ENCODE peak calls at places on chromosomes 12 and 14, in five cellular contexts. H is HepG2, W is Panc1, L is A549, B is HCT116. T is an unnamed sample.
A peak's percentile ranks its signal among the peaks of the same experiment; 100 is the strongest.

GRCh38 chr14:77892890-77893484 is 93.1 kb downstream of the ADCK1 start:
- DNase-seq in H (no peak), W (no peak), L (no peak), B (no peak), T (no peak)

GRCh38 chr12:106227641-106228319 is 20.0 kb downstream of the CKAP4 start:
- DNase-seq in H (peak; percentile 47), W (no peak), L (peak; percentile 48), B (no peak), T (peak; percentile 34)

GRCh38 chr12:42958271-42958674 is 368.7 kb upstream of the PRICKLE1 start:
- DNase-seq in H (no peak), W (no peak), L (no peak), B (no peak), T (no peak)

GRCh38 chr14:34582117-34582680 is 42.7 kb upstream of the EAPP start:
- DNase-seq in H (no peak), W (no peak), L (no peak), B (no peak), T (no peak)

GRCh38 chr12:22410497-22410896 is 76.0 kb upstream of the ST8SIA1 start:
- DNase-seq in H (no peak), W (no peak), L (no peak), B (peak; percentile 3), T (no peak)

GRCh38 chr14:105581551-105582341 is 55.4 kb downstream of the TMEM121 start:
- DNase-seq in H (no peak), W (no peak), L (no peak), B (no peak), T (no peak)

GRCh38 chr14:104093366-104094055 is 8.0 kb downstream of the ASPG start:
- DNase-seq in H (no peak), W (no peak), L (no peak), B (no peak), T (no peak)

GRCh38 chr14:61973981-61974380 is 211.8 kb downstream of the SNAPC1 start:
- DNase-seq in H (no peak), W (no peak), L (no peak), B (no peak), T (no peak)

GRCh38 chr14:21408152-21408551 is 24.3 kb upstream of the SUPT16H start:
- DNase-seq in H (no peak), W (no peak), L (peak; percentile 20), B (no peak), T (no peak)

GRCh38 chr12:106357549-106358409 is at the start of gene POLR3B:
- DNase-seq in H (peak; percentile 84), W (peak; percentile 79), L (peak; percentile 98), B (peak; percentile 93), T (peak; percentile 95)

GRCh38 chr14:21711360-21711961 is 37.8 kb upstream of the OR4E1 start:
- DNase-seq in H (peak; percentile 66), W (peak; percentile 36), L (peak; percentile 62), B (peak; percentile 26), T (peak; percentile 29)

GRCh38 chr12:132827763-132828703 is 636 bp downstream of the GOLGA3 start:
- DNase-seq in H (peak; percentile 28), W (no peak), L (peak; percentile 65), B (no peak), T (peak; percentile 49)

GRCh38 chr14:28515571-28515970 is 251.0 kb upstream of the FOXG1 start:
- DNase-seq in H (no peak), W (no peak), L (no peak), B (no peak), T (no peak)

GRCh38 chr14:99268776-99269510 is 3.1 kb downstream of the BCL11B start:
- DNase-seq in H (no peak), W (no peak), L (no peak), B (no peak), T (no peak)

GRCh38 chr14:35809597-35809996 is 502 bp upstream of the RALGAPA1 start:
- DNase-seq in H (no peak), W (no peak), L (no peak), B (no peak), T (no peak)

GRCh38 chr14:48526307-48526706 is 850.9 kb upstream of the MDGA2 start:
- DNase-seq in H (no peak), W (no peak), L (no peak), B (no peak), T (no peak)

GRCh38 chr12:46401703-46402102 is 29.1 kb upstream of the SLC38A2 start:
- DNase-seq in H (no peak), W (no peak), L (no peak), B (no peak), T (no peak)

GRCh38 chr12:46404225-46404631 is 31.7 kb upstream of the SLC38A2 start:
- DNase-seq in H (no peak), W (no peak), L (no peak), B (no peak), T (no peak)

GRCh38 chr12:46403732-46404097 is 31.1 kb upstream of the SLC38A2 start:
- DNase-seq in H (no peak), W (no peak), L (no peak), B (no peak), T (no peak)

GRCh38 chr12:46402861-46403731 is 30.5 kb upstream of the SLC38A2 start:
- DNase-seq in H (peak; percentile 20), W (no peak), L (no peak), B (no peak), T (no peak)

GRCh38 chr12:46402451-46402850 is 29.9 kb upstream of the SLC38A2 start:
- DNase-seq in H (no peak), W (no peak), L (no peak), B (no peak), T (no peak)
- TF ChIP-seq REST in H (no peak), W (no peak), L (no peak), B (no peak), T (no peak)

GRCh38 chr12:10395390-10395998 is 5.7 kb upstream of the KLRK1 start:
- DNase-seq in H (peak; percentile 85), W (peak; percentile 68), L (peak; percentile 91), B (no peak), T (peak; percentile 81)
- TF ChIP-seq REST in H (no peak), W (no peak), L (no peak), B (no peak), T (no peak)

GRCh38 chr14:72961579-72962335 is 35.5 kb downstream of the DCAF4 start:
- DNase-seq in H (no peak), W (no peak), L (peak; percentile 47), B (peak; percentile 81), T (no peak)

GRCh38 chr14:72965249-72965648 is 39.0 kb downstream of the DCAF4 start:
- DNase-seq in H (peak; percentile 24), W (no peak), L (peak; percentile 19), B (no peak), T (no peak)

GRCh38 chr14:72958548-72958947 is 32.3 kb downstream of the DCAF4 start:
- DNase-seq in H (no peak), W (no peak), L (no peak), B (no peak), T (no peak)

GRCh38 chr14:72966038-72966437 is 39.8 kb downstream of the DCAF4 start:
- DNase-seq in H (no peak), W (no peak), L (no peak), B (no peak), T (no peak)

DNA sequence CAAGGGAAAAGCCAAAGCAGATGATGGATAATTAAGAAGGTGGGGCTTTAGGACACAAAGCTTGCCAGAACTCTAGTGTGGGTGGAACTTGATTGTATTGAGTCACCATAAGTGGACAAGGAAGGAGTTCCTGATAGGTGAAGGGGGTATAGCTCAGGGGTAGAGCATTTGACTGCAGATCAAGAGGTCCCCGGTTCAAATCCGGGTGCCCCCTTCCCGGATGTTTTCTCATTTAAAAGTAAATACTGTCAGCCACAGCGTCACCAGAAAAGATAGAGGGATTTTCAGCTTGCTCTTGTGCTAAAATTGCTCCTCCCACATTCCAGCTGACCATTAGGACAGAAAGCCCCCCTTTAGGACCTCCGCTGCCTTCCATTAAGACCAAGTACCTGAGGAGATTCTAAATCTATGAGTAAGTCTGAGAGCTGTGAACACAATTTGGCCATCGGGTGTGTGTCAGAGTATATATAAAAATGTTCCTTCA is 36.6 kb downstream of the DCAF4 start:
- DNase-seq in H (peak; percentile 48), W (peak; percentile 71), L (peak; percentile 81), B (peak; percentile 92), T (no peak)
- TF ChIP-seq REST in H (no peak), W (no peak), L (no peak), B (no peak), T (no peak)

DNA sequence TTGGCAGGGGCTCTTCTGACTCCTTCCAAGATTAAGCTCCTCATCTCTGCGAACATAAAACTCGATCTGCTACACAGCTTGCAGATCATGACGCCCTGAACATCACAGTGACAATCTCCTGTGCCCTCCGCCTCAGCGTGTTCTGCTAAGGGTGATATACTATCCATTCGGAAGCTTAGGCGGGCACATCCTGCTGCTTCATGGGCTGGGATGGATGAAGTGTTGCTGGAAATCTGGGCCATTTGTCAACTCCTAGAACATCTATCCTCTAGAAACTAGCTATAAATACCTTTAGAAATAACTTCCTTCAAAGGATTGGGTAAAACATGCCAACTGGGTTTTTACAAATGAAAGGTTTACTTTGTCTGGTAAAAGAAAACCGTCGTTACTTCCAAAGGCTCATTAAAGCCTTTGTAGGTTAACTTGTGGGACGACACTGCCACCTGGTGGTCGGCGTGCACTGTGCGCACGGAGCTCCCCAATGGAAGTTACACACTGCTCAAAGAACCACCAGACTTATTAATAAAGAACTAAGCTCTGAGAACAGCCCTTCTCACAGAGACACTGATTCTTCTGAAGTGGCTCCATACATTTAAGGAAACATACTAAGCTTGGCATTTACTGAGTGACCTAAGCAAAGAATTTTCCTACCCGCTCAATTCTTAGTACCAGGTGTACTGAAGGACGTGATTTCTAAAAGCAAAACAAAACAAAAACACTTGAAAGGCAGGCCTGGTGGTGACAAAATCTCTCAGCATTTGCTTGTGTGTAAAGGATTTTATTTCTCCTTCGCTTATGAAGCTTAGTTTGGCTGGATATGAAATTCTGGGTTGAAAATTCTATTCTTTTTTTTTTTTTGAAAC is 21.5 kb upstream of the CACNA2D4 start:
- DNase-seq in H (peak; percentile 55), W (peak; percentile 67), L (peak; percentile 80), B (peak; percentile 52), T (peak; percentile 65)
- TF ChIP-seq REST in H (no peak), W (no peak), L (no peak), B (no peak), T (no peak)